ENCODE peak calls at places on chromosomes 4 and X, in eight cellular contexts. L, N, D, V, F, P, J and U are unnamed samples.

GRCh38 chr4:101155368-101155767 is 192.0 kb downstream of the PPP3CA start:
- DNase-seq in V (no peak), P (peak; percentile 40), L (no peak), N (no peak), D (no peak), J (no peak), F (no peak), U (no peak)

GRCh38 chrX:144798972-144799371 is 448.3 kb upstream of the SPANXN1 start:
- DNase-seq in D (no peak), F (no peak), P (no peak), V (no peak), J (no peak), N (no peak), L (no peak), U (no peak)

GRCh38 chr4:99815597-99816011 is 1.0 kb upstream of the DAPP1 start:
- DNase-seq in F (no peak), N (no peak), D (peak; percentile 8), L (no peak), J (peak; percentile 44), V (peak; percentile 18), P (peak; percentile 7), U (no peak)

GRCh38 chrX:48086119-48086518 is 14.7 kb upstream of the ZNF630 start:
- DNase-seq in N (no peak), V (no peak), J (no peak), D (no peak), L (no peak), P (peak; percentile 18), F (no peak), U (no peak)

GRCh38 chr4:67658302-67658701 is 42.7 kb downstream of the UBA6 start:
- DNase-seq in V (peak; percentile 48), D (peak; percentile 54), N (no peak), L (no peak), J (no peak), F (no peak), P (no peak), U (no peak)

GRCh38 chrX:131752493-131753198 is 208.8 kb downstream of the OR13H1 start:
- DNase-seq in F (no peak), J (no peak), N (no peak), V (no peak), D (no peak), L (no peak), P (no peak), U (peak; percentile 62)

GRCh38 chr4:48623182-48623780 is 133.2 kb downstream of the ZAR1 start:
- DNase-seq in L (no peak), F (no peak), P (no peak), J (no peak), D (no peak), N (no peak), V (no peak), U (no peak)

GRCh38 chrX:47662144-47662657 is 3.2 kb upstream of the UXT start:
- DNase-seq in J (no peak), N (no peak), F (no peak), D (peak; percentile 76), V (peak; percentile 77), P (peak; percentile 90), L (no peak), U (no peak)

GRCh38 chr4:157280673-157281072 is 60.1 kb downstream of the GRIA2 start:
- DNase-seq in L (no peak), J (no peak), V (no peak), P (no peak), F (no peak), D (no peak), N (no peak), U (no peak)

GRCh38 chr4:184635381-184635780 is 13.9 kb downstream of the CASP3 start:
- DNase-seq in P (no peak), N (no peak), F (no peak), D (no peak), J (no peak), V (no peak), L (no peak), U (no peak)

GRCh38 chr4:59612235-59612634 is 1587.9 kb upstream of the ADGRL3 start:
- DNase-seq in L (no peak), J (no peak), D (no peak), V (no peak), P (peak; percentile 79), N (no peak), F (no peak), U (no peak)

GRCh38 chrX:39898147-39898546 is 199.6 kb downstream of the BCOR start:
- DNase-seq in L (no peak), J (no peak), N (no peak), D (no peak), F (no peak), P (no peak), V (no peak), U (no peak)

GRCh38 chr4:7817877-7818675 is 121.6 kb downstream of the AFAP1 start:
- DNase-seq in J (peak; percentile 45), L (no peak), N (no peak), D (no peak), F (no peak), V (no peak), P (peak; percentile 85), U (no peak)

GRCh38 chrX:30831082-30831481 is 58.0 kb downstream of the TAB3 start:
- DNase-seq in J (no peak), P (no peak), F (no peak), L (peak; percentile 43), N (no peak), V (peak; percentile 47), D (peak; percentile 25), U (no peak)

GRCh38 chrX:148695362-148695761 is 194.9 kb downstream of the AFF2 start:
- DNase-seq in D (no peak), V (no peak), P (no peak), F (no peak), L (no peak), N (no peak), J (no peak), U (no peak)

GRCh38 chr4:147136308-147136707 is 190.6 kb upstream of the TTC29 start:
- DNase-seq in L (no peak), D (no peak), N (no peak), F (no peak), J (no peak), P (peak; percentile 93), V (no peak), U (no peak)

GRCh38 chr4:100294356-100294755 is 104.1 kb upstream of the DDIT4L start:
- DNase-seq in D (no peak), J (no peak), F (no peak), N (no peak), L (no peak), P (peak; percentile 33), V (no peak), U (no peak)

GRCh38 chrX:115018040-115018647 is 728 bp upstream of the IL13RA2 start:
- DNase-seq in V (peak; percentile 3), L (no peak), P (peak; percentile 29), N (no peak), D (no peak), J (no peak), F (no peak), U (no peak)

GRCh38 chr4:5753766-5754528 is 42.9 kb downstream of the EVC start:
- DNase-seq in P (peak; percentile 96), D (no peak), L (no peak), N (no peak), V (no peak), J (no peak), F (no peak), U (no peak)

GRCh38 chr4:184792950-184793555 is 32.7 kb downstream of the ACSL1 start:
- DNase-seq in P (peak; percentile 94), D (peak; percentile 67), N (no peak), J (no peak), V (peak; percentile 68), L (peak; percentile 65), F (no peak), U (no peak)

GRCh38 chr4:113701156-113701555 is 60.4 kb downstream of the CAMK2D start:
- DNase-seq in F (no peak), N (no peak), V (no peak), J (no peak), D (no peak), L (no peak), P (no peak), U (no peak)

GRCh38 chr4:95548738-95549245 is at the start of gene UNC5C:
- DNase-seq in J (no peak), L (no peak), P (peak; percentile 85), N (peak; percentile 81), F (peak; percentile 60), V (peak; percentile 4), D (no peak), U (no peak)

GRCh38 chr4:39312821-39313220 is 53.3 kb downstream of the RFC1 start:
- DNase-seq in P (peak; percentile 17), D (no peak), L (no peak), J (no peak), V (no peak), N (no peak), F (no peak), U (no peak)

GRCh38 chr4:142706381-142706780 is 139.7 kb downstream of the INPP4B start:
- DNase-seq in J (no peak), V (no peak), P (no peak), F (no peak), N (no peak), D (no peak), L (no peak), U (no peak)

GRCh38 chr4:120769227-120769626 is 153.3 kb downstream of the PRDM5 start:
- DNase-seq in N (no peak), L (no peak), V (no peak), F (no peak), D (no peak), P (peak; percentile 84), J (no peak), U (no peak)

GRCh38 chrX:110437686-110438085 is 79.0 kb downstream of the RTL9 start:
- DNase-seq in L (no peak), J (no peak), N (no peak), F (no peak), D (no peak), P (no peak), V (no peak), U (no peak)

GRCh38 chr4:113141901-113142346 is 92.5 kb downstream of the ANK2 start:
- DNase-seq in J (peak; percentile 19), P (peak; percentile 64), N (no peak), L (no peak), D (no peak), V (no peak), F (no peak), U (no peak)

GRCh38 chrX:123756320-123756719 is 23.5 kb upstream of the THOC2 start:
- DNase-seq in D (no peak), L (no peak), V (no peak), F (no peak), J (no peak), P (peak; percentile 60), N (no peak), U (no peak)

GRCh38 chr4:40309250-40309774 is 25.8 kb upstream of the CHRNA9 start:
- DNase-seq in N (no peak), V (peak; percentile 95), L (peak; percentile 94), J (no peak), F (peak; percentile 52), D (peak; percentile 89), P (peak; percentile 89), U (peak; percentile 99)

GRCh38 chrX:28757290-28757689 is 170.0 kb downstream of the IL1RAPL1 start:
- DNase-seq in N (no peak), F (no peak), V (no peak), L (no peak), D (no peak), J (no peak), P (no peak), U (no peak)

GRCh38 chr4:173056708-173057107 is 111.9 kb upstream of the GALNT7 start:
- DNase-seq in V (no peak), J (peak; percentile 71), L (no peak), P (no peak), F (no peak), D (no peak), N (no peak), U (no peak)

GRCh38 chr4:103754844-103755243 is 35.1 kb upstream of the TACR3 start:
- DNase-seq in F (no peak), V (no peak), P (peak; percentile 0), D (no peak), N (no peak), J (peak; percentile 6), L (no peak), U (no peak)

GRCh38 chr4:4284827-4285618 is 4.9 kb downstream of the LYAR start:
- DNase-seq in V (no peak), D (no peak), F (no peak), J (no peak), L (no peak), N (no peak), P (peak; percentile 55), U (no peak)

GRCh38 chr4:53489279-53489889 is 101.9 kb downstream of the LNX1 start:
- DNase-seq in J (no peak), V (no peak), P (peak; percentile 53), N (no peak), D (no peak), L (no peak), F (no peak), U (no peak)